ENCODE peak calls at places on chromosomes 2 and 18, in six cellular contexts. J, F, Z, O, X and I are unnamed samples.

GRCh38 chr2:121289271-121289670 is 4.3 kb upstream of the TFCP2L1 start:
- DNase-seq in J (no peak), F (no peak), Z (no peak), O (no peak), X (no peak), I (no peak)

GRCh38 chr2:10763461-10763800 is 42.0 kb downstream of the ATP6V1C2 start:
- DNase-seq in J (no peak), F (no peak), Z (no peak), O (no peak), X (no peak), I (no peak)

GRCh38 chr2:9336534-9337354 is 86.6 kb downstream of the ITGB1BP1 start:
- DNase-seq in J (peak; percentile 70), F (peak; percentile 97), Z (no peak), O (peak; percentile 40), X (peak; percentile 91), I (no peak)

GRCh38 chr2:11656671-11657101 is 13.3 kb downstream of the NTSR2 start:
- DNase-seq in J (no peak), F (no peak), Z (no peak), O (no peak), X (no peak), I (no peak)

GRCh38 chr2:23452853-23453420 is 68.0 kb downstream of the KLHL29 start:
- DNase-seq in J (no peak), F (peak; percentile 47), Z (no peak), O (no peak), X (peak; percentile 74), I (no peak)

GRCh38 chr18:29737620-29738019 is 1304.9 kb downstream of the DSC3 start:
- DNase-seq in J (no peak), F (no peak), Z (no peak), O (no peak), X (no peak), I (no peak)

GRCh38 chr18:55421612-55422381 is 166.2 kb downstream of the TCF4 start:
- DNase-seq in J (peak; percentile 44), F (no peak), Z (no peak), O (no peak), X (peak; percentile 17), I (no peak)

GRCh38 chr2:6499691-6500090 is 366.0 kb downstream of the CMPK2 start:
- DNase-seq in J (no peak), F (no peak), Z (no peak), O (no peak), X (no peak), I (no peak)

GRCh38 chr2:230714122-230714453 is 1.4 kb downstream of the CAB39 start:
- DNase-seq in J (no peak), F (peak; percentile 84), Z (no peak), O (peak; percentile 29), X (peak; percentile 89), I (peak; percentile 20)

GRCh38 chr18:12904012-12904516 is 20.0 kb upstream of the PTPN2 start:
- DNase-seq in J (peak; percentile 72), F (no peak), Z (no peak), O (no peak), X (peak; percentile 82), I (no peak)

DNA sequence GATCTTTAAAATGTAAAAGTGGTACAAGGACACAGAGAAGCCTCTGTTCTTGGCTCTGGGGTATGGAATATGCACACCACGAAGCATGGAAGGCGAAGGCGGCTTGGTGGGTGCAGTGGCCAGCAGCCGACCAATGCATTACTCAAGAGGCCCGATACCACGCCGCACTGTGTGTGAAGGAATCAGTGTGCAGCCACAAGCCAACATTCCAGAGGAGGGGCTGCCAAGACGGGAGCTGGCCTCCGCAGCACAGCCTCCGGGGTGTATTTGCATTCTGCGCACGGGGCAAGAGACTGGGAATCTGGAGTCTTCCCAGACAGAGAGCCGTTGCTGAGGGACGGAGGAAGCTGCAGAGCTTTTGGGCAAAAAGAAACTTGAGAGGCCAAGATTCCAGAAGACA is 19.8 kb downstream of the KIF1A start:
- DNase-seq in J (peak; percentile 29), F (peak; percentile 3), Z (peak; percentile 54), O (no peak), X (no peak), I (no peak)
- H3K27me3 ChIP-seq in J (no peaks in the 10 kb centered on the region), F (peaks cover 59% of the 10 kb centered on the region), Z (no peaks in the 10 kb centered on the region), O (no peaks in the 10 kb centered on the region), X (peaks cover 89% of the 10 kb centered on the region), I (no peaks in the 10 kb centered on the region)

GRCh38 chr2:36659872-36660312 is 36.6 kb upstream of the VIT start:
- DNase-seq in J (no peak), F (peak; percentile 30), Z (no peak), O (no peak), X (no peak), I (no peak)

GRCh38 chr2:36662638-36663037 is 33.9 kb upstream of the VIT start:
- DNase-seq in J (no peak), F (no peak), Z (no peak), O (no peak), X (no peak), I (no peak)

GRCh38 chr2:36658277-36658748 is 38.2 kb upstream of the VIT start:
- DNase-seq in J (no peak), F (no peak), Z (no peak), O (no peak), X (no peak), I (no peak)

GRCh38 chr2:36657703-36658102 is 38.8 kb upstream of the VIT start:
- DNase-seq in J (no peak), F (no peak), Z (no peak), O (no peak), X (no peak), I (no peak)

DNA sequence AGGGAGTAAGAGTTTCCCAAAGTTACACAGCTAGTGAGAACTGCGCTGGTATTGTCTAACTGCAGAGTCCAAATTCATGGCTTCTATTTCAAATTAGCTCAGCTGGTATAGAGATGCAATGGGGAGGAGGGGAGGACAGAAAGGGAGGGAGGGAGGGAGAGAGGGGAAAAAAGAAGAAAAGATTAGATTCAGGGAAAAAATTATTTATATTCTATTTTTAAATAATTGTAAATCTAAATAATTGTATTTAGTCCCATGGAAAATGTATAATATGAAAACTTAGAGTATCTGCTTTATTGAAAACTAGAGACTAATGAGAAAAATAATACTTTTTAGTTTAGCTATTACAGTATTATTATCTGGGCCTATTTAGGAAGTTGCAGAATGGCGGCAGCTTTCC is 37.3 kb upstream of the VIT start:
- DNase-seq in J (no peak), F (no peak), Z (no peak), O (no peak), X (no peak), I (no peak)
- H3K27ac ChIP-seq in J (no peak overlapping the region), F (no peak overlapping the region), Z (no peak overlapping the region), O (no peak overlapping the region), X (no peak overlapping the region), I (no peak overlapping the region)

GRCh38 chr2:64225491-64225890 is 81.3 kb upstream of the PELI1 start:
- DNase-seq in J (no peak), F (no peak), Z (no peak), O (no peak), X (peak; percentile 23), I (no peak)

GRCh38 chr2:64226611-64227010 is 82.4 kb upstream of the PELI1 start:
- DNase-seq in J (no peak), F (no peak), Z (no peak), O (no peak), X (no peak), I (no peak)

GRCh38 chr2:64228126-64228678 is 84.0 kb upstream of the PELI1 start:
- DNase-seq in J (peak; percentile 70), F (peak; percentile 53), Z (peak; percentile 89), O (peak; percentile 91), X (peak; percentile 81), I (peak; percentile 30)

GRCh38 chr2:64228923-64229322 is 84.7 kb upstream of the PELI1 start:
- DNase-seq in J (no peak), F (no peak), Z (no peak), O (no peak), X (peak; percentile 8), I (no peak)

GRCh38 chr2:64227603-64228125 is 83.4 kb upstream of the PELI1 start:
- DNase-seq in J (no peak), F (no peak), Z (no peak), O (no peak), X (no peak), I (no peak)
- H3K4me3 ChIP-seq in J (peak overlapping the region; percentile 38), F (peak overlapping the region; percentile 36), Z (peak overlapping the region; percentile 13), O (peak overlapping the region; percentile 16), X (peak overlapping the region; percentile 83), I (peak overlapping the region; percentile 56)

DNA sequence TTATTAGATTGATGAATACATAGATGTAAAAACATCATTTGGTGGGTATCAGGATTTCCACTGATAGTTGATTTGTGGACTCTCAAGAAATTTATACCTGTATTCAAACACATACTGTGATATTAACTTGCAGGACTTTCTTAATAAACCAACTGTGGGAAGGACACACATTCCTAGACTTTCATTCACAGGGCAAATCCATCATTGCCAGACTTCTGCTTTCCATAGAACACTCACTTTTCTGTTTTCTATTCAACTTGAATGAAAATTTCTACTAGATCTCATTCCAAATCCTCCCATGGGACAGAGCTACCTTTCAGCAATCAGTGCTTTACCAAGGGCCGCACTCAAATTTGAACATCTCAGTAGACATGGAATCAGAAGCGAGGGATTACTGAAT is 612.5 kb downstream of the IRS1 start:
- DNase-seq in J (no peak), F (no peak), Z (no peak), O (no peak), X (no peak), I (no peak)
- H3K27me3 ChIP-seq in J (no peaks in the 10 kb centered on the region), F (no peaks in the 10 kb centered on the region), Z (no peaks in the 10 kb centered on the region), O (no peaks in the 10 kb centered on the region), X (no peaks in the 10 kb centered on the region), I (no peaks in the 10 kb centered on the region)

GRCh38 chr2:43942881-43943280 is 52.9 kb downstream of the LRPPRC start:
- DNase-seq in J (no peak), F (no peak), Z (no peak), O (no peak), X (no peak), I (no peak)

GRCh38 chr2:43943323-43943722 is 52.5 kb downstream of the LRPPRC start:
- DNase-seq in J (no peak), F (no peak), Z (no peak), O (no peak), X (no peak), I (no peak)

GRCh38 chr2:43944915-43945314 is 50.9 kb downstream of the LRPPRC start:
- DNase-seq in J (no peak), F (no peak), Z (no peak), O (no peak), X (no peak), I (no peak)

GRCh38 chr2:43945439-43945838 is 50.4 kb downstream of the LRPPRC start:
- DNase-seq in J (no peak), F (no peak), Z (no peak), O (no peak), X (no peak), I (no peak)

GRCh38 chr2:43943809-43944452 is 51.9 kb downstream of the LRPPRC start:
- DNase-seq in J (no peak), F (peak; percentile 8), Z (no peak), O (no peak), X (no peak), I (no peak)
- H3K27ac ChIP-seq in J (no peak overlapping the region), F (no peak overlapping the region), Z (no peak overlapping the region), O (no peak overlapping the region), X (no peak overlapping the region), I (no peak overlapping the region)